ENCODE peak calls at places on chromosomes 13 and 19, in nine cellular contexts. F, T, Z, C, N, I, L, B and Y are unnamed samples.

GRCh38 chr13:76035711-76036110 is 399.6 kb downstream of the LMO7 start:
- DNase-seq in F (no peak), T (peak; percentile 13), Z (no peak), C (no peak), N (no peak), I (no peak), L (no peak), B (no peak), Y (no peak)

GRCh38 chr19:15432629-15433518 is 14.1 kb upstream of the AKAP8L start:
- DNase-seq in F (peak; percentile 96), T (peak; percentile 82), Z (peak; percentile 90), C (peak; percentile 93), N (peak; percentile 98), I (peak; percentile 75), L (peak; percentile 29), B (no peak), Y (peak; percentile 96)

GRCh38 chr13:30088312-30088855 is 219.0 kb downstream of the KATNAL1 start:
- DNase-seq in F (no peak), T (no peak), Z (no peak), C (no peak), N (no peak), I (no peak), L (no peak), B (no peak), Y (no peak)

GRCh38 chr19:1221141-1221903 is 15.7 kb downstream of the STK11 start:
- DNase-seq in F (no peak), T (peak; percentile 51), Z (no peak), C (peak; percentile 83), N (no peak), I (no peak), L (no peak), B (no peak), Y (no peak)

GRCh38 chr13:76948139-76948538 is at the start of gene ACOD1:
- DNase-seq in F (no peak), T (no peak), Z (no peak), C (no peak), N (no peak), I (no peak), L (no peak), B (no peak), Y (no peak)

GRCh38 chr19:1027020-1027952 is 878 bp downstream of the CNN2 start:
- DNase-seq in F (peak; percentile 71), T (peak; percentile 40), Z (no peak), C (no peak), N (no peak), I (no peak), L (no peak), B (no peak), Y (peak; percentile 52)

GRCh38 chr19:15161028-15161984 is 39.5 kb downstream of the NOTCH3 start:
- DNase-seq in F (peak; percentile 56), T (peak; percentile 49), Z (no peak), C (no peak), N (peak; percentile 70), I (peak; percentile 55), L (no peak), B (no peak), Y (peak; percentile 67)

GRCh38 chr19:10334340-10335148 is 1.2 kb upstream of the RAVER1 start:
- DNase-seq in F (peak; percentile 89), T (peak; percentile 93), Z (peak; percentile 95), C (peak; percentile 98), N (no peak), I (peak; percentile 66), L (peak; percentile 81), B (peak; percentile 53), Y (peak; percentile 37)

GRCh38 chr13:67225252-67226159 is 4.6 kb downstream of the PCDH9 start:
- DNase-seq in F (no peak), T (no peak), Z (no peak), C (no peak), N (no peak), I (no peak), L (no peak), B (no peak), Y (no peak)

GRCh38 chr13:78015782-78016181 is 97.2 kb upstream of the EDNRB start:
- DNase-seq in F (no peak), T (no peak), Z (no peak), C (no peak), N (no peak), I (no peak), L (no peak), B (no peak), Y (no peak)

GRCh38 chr13:63124863-63125262 is 1709.2 kb upstream of the PCDH20 start:
- DNase-seq in F (peak; percentile 57), T (peak; percentile 38), Z (no peak), C (no peak), N (no peak), I (no peak), L (no peak), B (no peak), Y (peak; percentile 8)

GRCh38 chr13:39111145-39111544 is 72.9 kb downstream of the NHLRC3 start:
- DNase-seq in F (no peak), T (no peak), Z (no peak), C (no peak), N (no peak), I (no peak), L (no peak), B (no peak), Y (no peak)

GRCh38 chr13:61706899-61707298 is 291.2 kb upstream of the PCDH20 start:
- DNase-seq in F (no peak), T (no peak), Z (no peak), C (no peak), N (no peak), I (no peak), L (no peak), B (no peak), Y (no peak)

GRCh38 chr19:14066139-14066538 is 4.3 kb upstream of the PALM3 start:
- DNase-seq in F (no peak), T (no peak), Z (no peak), C (no peak), N (no peak), I (no peak), L (no peak), B (no peak), Y (no peak)

GRCh38 chr19:45638930-45639729 is at the start of gene EML2:
- DNase-seq in F (peak; percentile 71), T (no peak), Z (peak; percentile 95), C (no peak), N (peak; percentile 72), I (peak; percentile 71), L (no peak), B (no peak), Y (peak; percentile 68)

GRCh38 chr13:104014803-104015645 is 948.8 kb upstream of the SLC10A2 start:
- DNase-seq in F (no peak), T (peak; percentile 48), Z (no peak), C (no peak), N (no peak), I (no peak), L (no peak), B (no peak), Y (no peak)

GRCh38 chr19:1027953-1028902 is 1.8 kb downstream of the CNN2 start:
- DNase-seq in F (peak; percentile 90), T (peak; percentile 96), Z (peak; percentile 77), C (peak; percentile 88), N (peak; percentile 62), I (peak; percentile 43), L (peak; percentile 76), B (no peak), Y (peak; percentile 86)

GRCh38 chr13:107099661-107100060 is 531.7 kb upstream of the ARGLU1 start:
- DNase-seq in F (no peak), T (no peak), Z (no peak), C (no peak), N (no peak), I (no peak), L (peak; percentile 50), B (peak; percentile 44), Y (no peak)

GRCh38 chr19:1259206-1259872 is 9.8 kb upstream of the CIRBP start:
- DNase-seq in F (peak; percentile 78), T (peak; percentile 51), Z (peak; percentile 90), C (peak; percentile 80), N (peak; percentile 68), I (peak; percentile 25), L (no peak), B (no peak), Y (peak; percentile 95)

GRCh38 chr19:35377656-35378055 is 6.8 kb downstream of the GPR42 start:
- DNase-seq in F (peak; percentile 61), T (no peak), Z (no peak), C (no peak), N (no peak), I (no peak), L (no peak), B (no peak), Y (no peak)

DNA sequence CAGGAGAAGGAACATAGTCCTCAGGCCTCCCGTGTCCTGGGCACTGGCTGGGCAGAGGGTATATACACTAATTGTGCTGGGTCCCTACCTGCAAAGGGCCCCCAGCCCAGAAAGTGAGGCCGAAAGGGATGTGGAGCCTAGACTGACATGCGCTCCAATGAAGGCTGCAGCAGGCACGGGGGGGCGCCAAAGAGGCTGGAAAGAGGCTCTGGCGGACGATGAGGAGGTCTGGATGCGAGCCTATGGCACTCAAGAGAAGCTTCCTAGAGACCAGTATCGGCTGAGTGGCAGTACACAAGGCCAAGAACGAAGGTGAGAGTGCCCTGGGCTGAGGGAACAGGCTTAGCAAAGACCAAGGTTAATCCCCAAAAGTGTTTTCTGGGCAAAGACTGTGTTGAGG is 16.6 kb downstream of the VRK3 start:
- DNase-seq in F (peak; percentile 49), T (no peak), Z (peak; percentile 75), C (no peak), N (no peak), I (no peak), L (no peak), B (no peak), Y (no peak)
- TF ChIP-seq CTCF in F (peak; percentile 58), T (peak; percentile 17), Z (peak; percentile 70), C (no peak), N (peak; percentile 37), I (peak; percentile 29), L (no peak), B (peak; percentile 36), Y (no peak)

DNA sequence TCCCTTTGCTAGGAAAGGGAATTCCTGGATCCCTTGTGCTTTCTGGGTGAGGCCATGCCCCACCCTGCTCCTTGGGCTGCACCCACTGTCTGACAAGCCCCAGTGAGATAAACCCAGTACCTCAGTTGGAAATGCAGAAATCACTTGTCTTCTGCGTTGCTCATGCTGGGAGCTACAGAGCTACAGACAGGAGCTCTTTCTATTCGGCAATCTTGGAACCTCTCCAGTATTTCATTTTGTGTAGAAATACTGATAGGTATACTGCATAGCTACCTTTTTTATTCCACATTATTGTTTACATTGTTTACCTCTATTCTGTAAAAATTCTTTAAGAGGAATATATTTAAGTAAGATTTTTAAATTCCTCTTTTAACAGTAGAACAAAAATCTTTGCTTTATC is 302.5 kb upstream of the SLITRK5 start:
- DNase-seq in F (no peak), T (no peak), Z (no peak), C (no peak), N (no peak), I (no peak), L (no peak), B (no peak), Y (no peak)
- TF ChIP-seq CTCF in F (no peak), T (no peak), Z (no peak), C (no peak), N (no peak), I (no peak), L (no peak), B (no peak), Y (no peak)

GRCh38 chr19:6828698-6829633 is 56.5 kb downstream of the VAV1 start:
- DNase-seq in F (peak; percentile 69), T (no peak), Z (peak; percentile 97), C (no peak), N (peak; percentile 58), I (peak; percentile 78), L (no peak), B (no peak), Y (peak; percentile 73)
- TF ChIP-seq CTCF in F (no peak), T (no peak), Z (no peak), C (no peak), N (no peak), I (no peak), L (no peak), B (no peak), Y (no peak)

GRCh38 chr19:18229474-18229873 is 3.2 kb upstream of the PDE4C start:
- DNase-seq in F (no peak), T (no peak), Z (no peak), C (no peak), N (no peak), I (no peak), L (no peak), B (no peak), Y (no peak)
- TF ChIP-seq CTCF in F (peak; percentile 55), T (peak; percentile 59), Z (peak; percentile 71), C (no peak), N (peak; percentile 58), I (peak; percentile 40), L (peak; percentile 47), B (peak; percentile 60), Y (peak; percentile 51)